ENCODE peak calls at places on chromosomes 3 and 15, in nine cellular contexts. One of them, this sample, is unnamed. For H3K4me1, the result is how much of the 10 kb centered on the place peaks cover.

GRCh38 chr15:44726568-44727461 is 9.5 kb upstream of the TRIM69 start:
- DNase-seq in suprapubic skin: no peak
- DNase-seq in left lung: no peak
- DNase-seq in right atrium auricular region: peak
- DNase-seq in psoas muscle: no peak
- DNase-seq in upper lobe of right lung: no peak
- DNase-seq in A549: peak
- DNase-seq in aorta: no peak
- DNase-seq in neuronal stem cell: no peak
- DNase-seq in this sample: peak

GRCh38 chr3:112778298-112779008 is 68.2 kb downstream of the CD200R1L start:
- DNase-seq in neuronal stem cell: no peak
- DNase-seq in A549: peak
- DNase-seq in aorta: no peak
- DNase-seq in upper lobe of right lung: no peak
- DNase-seq in suprapubic skin: no peak
- DNase-seq in left lung: no peak
- DNase-seq in psoas muscle: no peak
- DNase-seq in right atrium auricular region: no peak
- DNase-seq in this sample: no peak

GRCh38 chr15:99115300-99116215 is 10.7 kb downstream of the SYNM start:
- DNase-seq in neuronal stem cell: no peak
- DNase-seq in left lung: no peak
- DNase-seq in A549: no peak
- DNase-seq in right atrium auricular region: no peak
- DNase-seq in psoas muscle: peak
- DNase-seq in suprapubic skin: no peak
- DNase-seq in aorta: no peak
- DNase-seq in upper lobe of right lung: peak
- DNase-seq in this sample: no peak

GRCh38 chr15:28098766-28099554 is at the start of gene OCA2:
- DNase-seq in right atrium auricular region: no peak
- DNase-seq in upper lobe of right lung: peak
- DNase-seq in psoas muscle: peak
- DNase-seq in A549: peak
- DNase-seq in suprapubic skin: no peak
- DNase-seq in neuronal stem cell: peak
- DNase-seq in left lung: peak
- DNase-seq in aorta: peak
- DNase-seq in this sample: peak

GRCh38 chr3:30934208-30934550 is 39.7 kb upstream of the GADL1 start:
- DNase-seq in upper lobe of right lung: no peak
- DNase-seq in psoas muscle: no peak
- DNase-seq in right atrium auricular region: no peak
- DNase-seq in A549: peak
- DNase-seq in aorta: no peak
- DNase-seq in left lung: no peak
- DNase-seq in suprapubic skin: no peak
- DNase-seq in neuronal stem cell: no peak
- DNase-seq in this sample: peak

GRCh38 chr15:99213187-99213811 is 36.1 kb downstream of the TTC23 start:
- DNase-seq in right atrium auricular region: peak
- DNase-seq in aorta: peak
- DNase-seq in psoas muscle: peak
- DNase-seq in A549: peak
- DNase-seq in neuronal stem cell: peak
- DNase-seq in suprapubic skin: peak
- DNase-seq in left lung: no peak
- DNase-seq in upper lobe of right lung: peak
- DNase-seq in this sample: peak

GRCh38 chr15:62472616-62473299 is 307.7 kb upstream of the C2CD4B start:
- DNase-seq in suprapubic skin: no peak
- DNase-seq in right atrium auricular region: no peak
- DNase-seq in neuronal stem cell: no peak
- DNase-seq in upper lobe of right lung: no peak
- DNase-seq in aorta: no peak
- DNase-seq in psoas muscle: peak
- DNase-seq in A549: no peak
- DNase-seq in left lung: no peak
- DNase-seq in this sample: no peak

GRCh38 chr3:114850913-114851312 is 296.2 kb downstream of the ZBTB20 start:
- DNase-seq in psoas muscle: no peak
- DNase-seq in A549: no peak
- DNase-seq in upper lobe of right lung: no peak
- DNase-seq in aorta: no peak
- DNase-seq in left lung: no peak
- DNase-seq in neuronal stem cell: no peak
- DNase-seq in suprapubic skin: no peak
- DNase-seq in right atrium auricular region: no peak
- DNase-seq in this sample: no peak

GRCh38 chr15:71151061-71151460 is 35.8 kb downstream of the THSD4 start:
- DNase-seq in aorta: no peak
- DNase-seq in right atrium auricular region: no peak
- DNase-seq in neuronal stem cell: no peak
- DNase-seq in psoas muscle: no peak
- DNase-seq in suprapubic skin: no peak
- DNase-seq in left lung: no peak
- DNase-seq in upper lobe of right lung: no peak
- DNase-seq in A549: no peak
- DNase-seq in this sample: no peak
- H3K4me1 ChIP-seq in aorta: under half
- H3K4me1 ChIP-seq in right atrium auricular region: under half
- H3K4me1 ChIP-seq in neuronal stem cell: under half
- H3K4me1 ChIP-seq in psoas muscle: under half
- H3K4me1 ChIP-seq in suprapubic skin: under half
- H3K4me1 ChIP-seq in left lung: under half
- H3K4me1 ChIP-seq in upper lobe of right lung: under half
- H3K4me1 ChIP-seq in A549: under half
- H3K4me1 ChIP-seq in this sample: under half

GRCh38 chr3:129416408-129416807 is 12.0 kb downstream of the EFCAB12 start:
- DNase-seq in upper lobe of right lung: no peak
- DNase-seq in left lung: no peak
- DNase-seq in aorta: no peak
- DNase-seq in neuronal stem cell: no peak
- DNase-seq in psoas muscle: no peak
- DNase-seq in suprapubic skin: no peak
- DNase-seq in A549: no peak
- DNase-seq in right atrium auricular region: no peak
- DNase-seq in this sample: no peak

GRCh38 chr3:129415830-129416229 is 12.6 kb downstream of the EFCAB12 start:
- DNase-seq in neuronal stem cell: no peak
- DNase-seq in upper lobe of right lung: no peak
- DNase-seq in right atrium auricular region: no peak
- DNase-seq in suprapubic skin: no peak
- DNase-seq in psoas muscle: no peak
- DNase-seq in left lung: no peak
- DNase-seq in aorta: no peak
- DNase-seq in A549: no peak
- DNase-seq in this sample: no peak

GRCh38 chr3:129412542-129413198 is 15.8 kb downstream of the EFCAB12 start:
- DNase-seq in right atrium auricular region: no peak
- DNase-seq in left lung: no peak
- DNase-seq in neuronal stem cell: no peak
- DNase-seq in suprapubic skin: no peak
- DNase-seq in upper lobe of right lung: no peak
- DNase-seq in A549: no peak
- DNase-seq in psoas muscle: no peak
- DNase-seq in aorta: no peak
- DNase-seq in this sample: no peak

GRCh38 chr3:129415378-129415777 is 13.1 kb downstream of the EFCAB12 start:
- DNase-seq in A549: no peak
- DNase-seq in upper lobe of right lung: no peak
- DNase-seq in suprapubic skin: no peak
- DNase-seq in left lung: no peak
- DNase-seq in psoas muscle: no peak
- DNase-seq in neuronal stem cell: no peak
- DNase-seq in aorta: no peak
- DNase-seq in right atrium auricular region: no peak
- DNase-seq in this sample: no peak

DNA sequence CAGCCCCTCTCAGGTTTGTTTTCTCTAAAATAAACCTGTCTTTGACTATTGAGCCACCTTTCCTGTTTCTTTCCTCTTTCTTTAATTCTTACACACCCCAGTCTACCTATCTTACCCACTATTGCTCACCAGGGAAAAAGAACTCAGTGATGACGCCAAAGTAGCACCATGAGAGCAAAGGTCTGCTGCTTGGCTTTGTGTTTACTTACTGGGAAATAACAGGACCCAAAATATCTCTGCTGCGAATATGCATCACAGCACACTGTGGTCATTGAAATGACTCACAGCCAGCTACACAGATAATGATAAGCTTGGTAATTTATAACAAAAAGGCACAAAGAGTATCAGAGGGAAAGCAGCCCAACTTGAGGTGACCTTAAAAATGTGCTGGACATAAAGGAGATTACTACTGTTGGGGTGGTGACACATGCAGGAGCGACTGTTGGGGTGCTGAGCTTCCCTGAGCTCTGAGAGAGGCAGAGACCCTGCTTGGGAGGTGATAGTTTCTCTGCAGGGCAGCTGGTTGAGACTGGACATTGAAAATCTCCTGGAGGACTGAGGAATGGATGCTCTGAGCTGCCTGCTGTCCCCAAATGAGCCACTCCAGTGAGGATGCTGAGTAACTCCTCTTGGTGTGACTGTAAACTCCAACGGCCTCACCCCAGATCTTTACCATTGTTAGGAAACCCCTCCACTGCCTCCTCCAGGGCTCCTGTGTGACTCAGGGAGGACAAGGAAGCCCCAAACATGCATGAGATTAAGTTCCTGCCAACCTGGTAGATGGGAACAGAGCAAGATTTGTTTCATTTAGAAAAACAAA is 14.5 kb downstream of the EFCAB12 start:
- DNase-seq in right atrium auricular region: no peak
- DNase-seq in aorta: no peak
- DNase-seq in suprapubic skin: no peak
- DNase-seq in neuronal stem cell: no peak
- DNase-seq in left lung: no peak
- DNase-seq in upper lobe of right lung: no peak
- DNase-seq in psoas muscle: no peak
- DNase-seq in A549: peak
- DNase-seq in this sample: no peak
- H3K4me1 ChIP-seq in right atrium auricular region: under half
- H3K4me1 ChIP-seq in aorta: under half
- H3K4me1 ChIP-seq in suprapubic skin: under half
- H3K4me1 ChIP-seq in neuronal stem cell: under half
- H3K4me1 ChIP-seq in left lung: under half
- H3K4me1 ChIP-seq in upper lobe of right lung: under half
- H3K4me1 ChIP-seq in psoas muscle: under half
- H3K4me1 ChIP-seq in A549: half or more
- H3K4me1 ChIP-seq in this sample: under half

DNA sequence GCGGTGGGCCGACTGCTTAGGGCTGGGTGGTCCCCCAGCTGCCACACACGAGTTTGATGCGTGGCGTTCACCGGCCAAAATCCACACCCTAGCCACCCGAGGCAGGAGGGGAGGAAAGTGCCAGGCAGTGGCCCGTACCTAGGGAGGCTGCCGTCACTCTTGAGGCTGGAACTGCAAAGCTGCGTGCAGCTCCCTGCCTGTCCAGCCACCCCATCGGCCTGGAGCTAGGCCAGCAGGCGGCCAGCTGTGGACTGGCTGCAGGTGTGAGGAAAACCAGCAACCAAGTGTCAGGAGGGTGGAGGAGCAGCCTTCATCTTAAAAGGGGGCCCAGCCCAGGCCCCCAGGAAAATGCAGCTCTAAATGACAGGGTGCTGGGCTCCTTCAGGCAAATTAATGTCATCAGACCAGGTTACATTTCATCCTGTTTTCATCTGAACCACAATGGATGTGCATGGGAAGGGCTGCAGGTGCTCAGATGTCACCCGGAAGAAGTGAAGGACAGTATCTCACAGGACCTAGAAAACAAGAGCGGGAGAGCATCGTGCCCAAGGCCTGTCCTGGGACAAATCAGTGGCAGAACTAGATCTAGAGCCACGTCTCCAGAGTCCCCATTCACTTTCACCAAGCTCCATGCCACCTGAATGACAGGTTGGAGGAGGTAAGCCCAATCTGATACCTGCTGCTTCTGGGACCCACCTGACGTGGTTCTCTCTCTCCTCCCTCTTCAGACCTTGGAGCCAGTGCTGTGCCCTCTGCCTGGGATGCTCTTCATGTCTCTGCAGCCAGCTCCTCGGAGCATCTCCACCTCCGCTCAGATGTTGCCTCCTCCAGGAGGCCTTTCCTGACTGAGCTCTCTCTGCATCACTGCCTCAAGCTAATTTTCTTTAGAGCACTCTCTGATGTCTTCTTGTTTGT is 77.5 kb downstream of the CPN2 start:
- DNase-seq in right atrium auricular region: peak
- DNase-seq in neuronal stem cell: no peak
- DNase-seq in A549: no peak
- DNase-seq in left lung: no peak
- DNase-seq in aorta: peak
- DNase-seq in upper lobe of right lung: peak
- DNase-seq in suprapubic skin: peak
- DNase-seq in psoas muscle: no peak
- DNase-seq in this sample: no peak
- H3K4me1 ChIP-seq in right atrium auricular region: under half
- H3K4me1 ChIP-seq in neuronal stem cell: under half
- H3K4me1 ChIP-seq in A549: under half
- H3K4me1 ChIP-seq in left lung: under half
- H3K4me1 ChIP-seq in aorta: under half
- H3K4me1 ChIP-seq in upper lobe of right lung: half or more
- H3K4me1 ChIP-seq in suprapubic skin: half or more
- H3K4me1 ChIP-seq in psoas muscle: under half
- H3K4me1 ChIP-seq in this sample: under half

GRCh38 chr3:171883257-171883892 is 40.2 kb downstream of the TMEM212 start:
- DNase-seq in upper lobe of right lung: no peak
- DNase-seq in aorta: no peak
- DNase-seq in psoas muscle: no peak
- DNase-seq in suprapubic skin: no peak
- DNase-seq in neuronal stem cell: no peak
- DNase-seq in right atrium auricular region: no peak
- DNase-seq in left lung: no peak
- DNase-seq in A549: peak
- DNase-seq in this sample: no peak

GRCh38 chr3:171878441-171879225 is 35.5 kb downstream of the TMEM212 start:
- DNase-seq in upper lobe of right lung: no peak
- DNase-seq in psoas muscle: no peak
- DNase-seq in aorta: no peak
- DNase-seq in left lung: no peak
- DNase-seq in suprapubic skin: no peak
- DNase-seq in neuronal stem cell: no peak
- DNase-seq in right atrium auricular region: no peak
- DNase-seq in A549: no peak
- DNase-seq in this sample: no peak

GRCh38 chr3:171879472-171879871 is 36.3 kb downstream of the TMEM212 start:
- DNase-seq in A549: no peak
- DNase-seq in upper lobe of right lung: no peak
- DNase-seq in left lung: no peak
- DNase-seq in right atrium auricular region: no peak
- DNase-seq in psoas muscle: no peak
- DNase-seq in aorta: no peak
- DNase-seq in neuronal stem cell: no peak
- DNase-seq in suprapubic skin: no peak
- DNase-seq in this sample: no peak

GRCh38 chr3:171883893-171884279 is 40.7 kb downstream of the TMEM212 start:
- DNase-seq in psoas muscle: no peak
- DNase-seq in neuronal stem cell: no peak
- DNase-seq in aorta: no peak
- DNase-seq in left lung: no peak
- DNase-seq in right atrium auricular region: no peak
- DNase-seq in suprapubic skin: no peak
- DNase-seq in upper lobe of right lung: no peak
- DNase-seq in A549: peak
- DNase-seq in this sample: no peak

GRCh38 chr3:171880471-171880870 is 37.3 kb downstream of the TMEM212 start:
- DNase-seq in aorta: no peak
- DNase-seq in suprapubic skin: no peak
- DNase-seq in neuronal stem cell: no peak
- DNase-seq in A549: no peak
- DNase-seq in right atrium auricular region: no peak
- DNase-seq in left lung: no peak
- DNase-seq in psoas muscle: no peak
- DNase-seq in upper lobe of right lung: no peak
- DNase-seq in this sample: no peak
- H3K4me1 ChIP-seq in aorta: under half
- H3K4me1 ChIP-seq in suprapubic skin: under half
- H3K4me1 ChIP-seq in neuronal stem cell: under half
- H3K4me1 ChIP-seq in A549: half or more
- H3K4me1 ChIP-seq in right atrium auricular region: under half
- H3K4me1 ChIP-seq in left lung: under half
- H3K4me1 ChIP-seq in psoas muscle: under half
- H3K4me1 ChIP-seq in upper lobe of right lung: under half
- H3K4me1 ChIP-seq in this sample: under half

This sample was measured in A673.